ENCODE peak calls at places on chromosomes 3 and 15, in seven cellular contexts. J is WTC11, P is HFFc6, W is Calu3, G is AG04450, E is breast epithelium, I is B cell. X is an unnamed sample.

GRCh38 chr15:75736256-75736655 is 23.6 kb upstream of the CSPG4 start:
- DNase-seq in J (no peak), P (no peak), W (no peak), G (no peak), E (no peak), I (no peak), X (no peak)

GRCh38 chr15:69841046-69841828 is 256.5 kb downstream of the TLE3 start:
- DNase-seq in J (no peak), P (no peak), W (no peak), G (no peak), E (peak), I (no peak), X (no peak)

GRCh38 chr15:45732544-45733130 is 97.8 kb downstream of the SQOR start:
- DNase-seq in J (no peak), P (no peak), W (no peak), G (no peak), E (no peak), I (no peak), X (no peak)

GRCh38 chr3:127417709-127418559 is 130.1 kb upstream of the PRR20G start:
- DNase-seq in J (no peak), P (no peak), W (no peak), G (no peak), E (no peak), I (no peak), X (peak)

GRCh38 chr3:118262800-118263402 is 771.7 kb downstream of the IGSF11 start:
- DNase-seq in J (no peak), P (no peak), W (peak), G (no peak), E (no peak), I (no peak), X (no peak)

GRCh38 chr3:46844851-46845250 is 18.4 kb downstream of the MYL3 start:
- DNase-seq in J (no peak), P (no peak), W (no peak), G (no peak), E (no peak), I (no peak), X (no peak)

GRCh38 chr15:67836134-67836455 is 3.8 kb downstream of the RNU6-1 start:
- DNase-seq in J (peak), P (no peak), W (no peak), G (no peak), E (no peak), I (no peak), X (no peak)

GRCh38 chr15:32098033-32098432 is 67.7 kb downstream of the CHRNA7 start:
- DNase-seq in J (no peak), P (no peak), W (no peak), G (no peak), E (no peak), I (no peak), X (no peak)

GRCh38 chr15:74265046-74265639 is 29.0 kb downstream of the CCDC33 start:
- DNase-seq in J (peak), P (no peak), W (peak), G (no peak), E (no peak), I (no peak), X (peak)

GRCh38 chr15:99132584-99133287 is 27.9 kb downstream of the SYNM start:
- DNase-seq in J (no peak), P (no peak), W (no peak), G (no peak), E (peak), I (no peak), X (no peak)

GRCh38 chr3:165837058-165837525 is at the start of gene BCHE:
- DNase-seq in J (no peak), P (no peak), W (peak), G (peak), E (no peak), I (no peak), X (peak)

GRCh38 chr15:70439304-70439877 is 324.0 kb downstream of the UACA start:
- DNase-seq in J (no peak), P (no peak), W (no peak), G (no peak), E (no peak), I (no peak), X (no peak)

GRCh38 chr3:5162102-5162501 is 25.4 kb upstream of the EDEM1 start:
- DNase-seq in J (no peak), P (peak), W (no peak), G (peak), E (no peak), I (no peak), X (peak)

GRCh38 chr15:92662797-92663196 is 7.2 kb upstream of the FAM174B start:
- DNase-seq in J (no peak), P (no peak), W (no peak), G (no peak), E (no peak), I (no peak), X (no peak)

GRCh38 chr3:122969585-122970453 is 57.7 kb downstream of the SEMA5B start:
- DNase-seq in J (no peak), P (peak), W (no peak), G (no peak), E (no peak), I (no peak), X (peak)

GRCh38 chr15:31887246-31887645 is 143.1 kb upstream of the CHRNA7 start:
- DNase-seq in J (peak), P (no peak), W (no peak), G (no peak), E (no peak), I (no peak), X (no peak)

GRCh38 chr15:85543741-85544155 is 163.3 kb downstream of the AKAP13 start:
- DNase-seq in J (peak), P (no peak), W (peak), G (no peak), E (peak), I (no peak), X (no peak)

GRCh38 chr15:65382146-65382491 is 4.3 kb upstream of the IGDCC3 start:
- DNase-seq in J (no peak), P (no peak), W (no peak), G (no peak), E (no peak), I (no peak), X (no peak)

GRCh38 chr15:65377976-65378366 is at the start of gene IGDCC3:
- DNase-seq in J (peak), P (no peak), W (no peak), G (no peak), E (no peak), I (no peak), X (no peak)

GRCh38 chr15:65377105-65377975 is 462 bp downstream of the IGDCC3 start:
- DNase-seq in J (peak), P (no peak), W (peak), G (no peak), E (no peak), I (no peak), X (no peak)

GRCh38 chr15:65381445-65382145 is 3.8 kb upstream of the IGDCC3 start:
- DNase-seq in J (no peak), P (no peak), W (no peak), G (no peak), E (no peak), I (no peak), X (no peak)

GRCh38 chr15:65379986-65380385 is 2.2 kb upstream of the IGDCC3 start:
- DNase-seq in J (no peak), P (no peak), W (no peak), G (no peak), E (no peak), I (no peak), X (no peak)
- TF ChIP-seq CTCF in J (no peak), P (no peak), W (no peak), G (no peak), E (no peak), I (no peak), X (no peak)

GRCh38 chr15:48811325-48811938 is 563 bp upstream of the CEP152 start:
- DNase-seq in J (no peak), P (no peak), W (no peak), G (no peak), E (no peak), I (no peak), X (no peak)
- TF ChIP-seq CTCF in J (no peak), P (peak), W (no peak), G (peak), E (no peak), I (no peak), X (no peak)

GRCh38 chr3:134527037-134527436 is 41.2 kb downstream of the CEP63 start:
- DNase-seq in J (peak), P (no peak), W (peak), G (no peak), E (no peak), I (no peak), X (peak)
- TF ChIP-seq CTCF in J (peak), P (peak), W (peak), G (peak), E (no peak), I (no peak), X (peak)

GRCh38 chr15:28017423-28017924 is 81.6 kb downstream of the OCA2 start:
- DNase-seq in J (peak), P (no peak), W (no peak), G (no peak), E (no peak), I (no peak), X (no peak)
- TF ChIP-seq CTCF in J (no peak), P (no peak), W (no peak), G (no peak), E (no peak), I (no peak), X (no peak)

DNA sequence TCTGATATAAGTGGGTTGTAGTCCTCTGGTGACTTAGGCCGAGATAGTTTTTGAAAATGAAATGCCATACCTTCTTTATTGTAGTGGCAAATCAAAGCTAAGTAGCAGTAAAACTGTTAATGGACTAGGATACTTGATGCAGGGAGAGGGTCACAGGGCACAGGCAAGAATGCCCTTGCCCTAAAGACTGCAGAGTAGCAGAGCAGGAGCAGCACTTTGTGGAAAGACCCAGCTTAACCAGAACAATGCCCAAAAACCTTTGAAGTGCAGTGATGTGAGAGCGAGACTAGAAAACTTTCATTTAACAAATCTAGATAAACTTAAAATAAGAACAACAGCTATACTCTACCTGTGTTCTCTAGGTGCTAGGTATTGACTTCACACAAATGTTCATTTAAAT is 121.9 kb downstream of the MBNL1 start:
- DNase-seq in J (no peak), P (no peak), W (no peak), G (no peak), E (no peak), I (no peak), X (no peak)
- TF ChIP-seq CTCF in J (no peak), P (no peak), W (no peak), G (no peak), E (no peak), I (no peak), X (no peak)